ENCODE peak calls at places on chromosomes 6 and 20, in four cellular contexts. I, O, Z and H are unnamed samples.

GRCh38 chr6:4351857-4352669 is 216.7 kb upstream of the ECI2 start:
- DNase-seq in Z (peak; percentile 92), O (no peak), I (peak; percentile 89), H (peak; percentile 98)

GRCh38 chr20:57282691-57283361 is 16.4 kb upstream of the BMP7 start:
- DNase-seq in O (no peak), Z (no peak), I (no peak), H (no peak)

GRCh38 chr6:141451176-141451507 is 681.6 kb upstream of the GJE1 start:
- DNase-seq in I (no peak), Z (no peak), O (no peak), H (no peak)

GRCh38 chr20:5919634-5920544 is 30.4 kb downstream of the TRMT6 start:
- DNase-seq in Z (peak; percentile 47), I (no peak), O (no peak), H (peak; percentile 27)

GRCh38 chr6:80209434-80209833 is 103.0 kb downstream of the BCKDHB start:
- DNase-seq in Z (no peak), I (no peak), O (no peak), H (peak; percentile 18)

GRCh38 chr6:82906489-82906888 is 159.2 kb downstream of the UBE3D start:
- DNase-seq in I (no peak), Z (no peak), O (no peak), H (peak; percentile 18)

GRCh38 chr6:106927531-106928398 is 46.8 kb downstream of the CD24 start:
- DNase-seq in Z (peak; percentile 41), O (no peak), I (peak; percentile 26), H (peak; percentile 25)

GRCh38 chr6:112574190-112574589 is 227.1 kb downstream of the RFPL4B start:
- DNase-seq in O (no peak), Z (no peak), I (no peak), H (no peak)

GRCh38 chr6:64459411-64459810 is 823.8 kb downstream of the PHF3 start:
- DNase-seq in O (no peak), Z (no peak), I (peak; percentile 20), H (no peak)

GRCh38 chr20:63068711-63069367 is 62.1 kb upstream of the BHLHE23 start:
- DNase-seq in I (no peak), O (no peak), Z (no peak), H (no peak)

GRCh38 chr6:25503686-25504085 is 148.3 kb upstream of the SCGN start:
- DNase-seq in I (no peak), O (no peak), Z (no peak), H (no peak)

GRCh38 chr6:125507987-125508655 is 206.4 kb upstream of the HDDC2 start:
- DNase-seq in O (peak; percentile 100), Z (peak; percentile 16), I (peak; percentile 45), H (peak; percentile 82)

GRCh38 chr6:26233608-26234420 is 131.2 kb upstream of the BTN3A2 start:
- DNase-seq in I (no peak), Z (no peak), O (no peak), H (peak; percentile 73)

GRCh38 chr20:51206032-51206662 is 183.2 kb upstream of the KCNG1 start:
- DNase-seq in I (no peak), Z (no peak), O (no peak), H (peak; percentile 14)

GRCh38 chr6:15638373-15638772 is 24.5 kb downstream of the DTNBP1 start:
- DNase-seq in Z (no peak), I (no peak), O (no peak), H (no peak)

GRCh38 chr6:131628726-131629125 is 684 bp upstream of the MED23 start:
- DNase-seq in Z (no peak), O (no peak), I (no peak), H (no peak)

GRCh38 chr20:1861996-1862664 is 33.1 kb upstream of the SIRPA start:
- DNase-seq in Z (no peak), I (no peak), O (no peak), H (no peak)

GRCh38 chr6:46648869-46649488 is 3.6 kb downstream of the CYP39A1 start:
- DNase-seq in Z (no peak), O (no peak), I (no peak), H (no peak)

GRCh38 chr20:46129955-46130481 is 11.9 kb downstream of the CD40 start:
- DNase-seq in I (no peak), O (peak; percentile 35), Z (no peak), H (no peak)

GRCh38 chr20:44264287-44264686 is 17.2 kb downstream of the GDAP1L1 start:
- DNase-seq in Z (peak; percentile 10), I (no peak), O (no peak), H (no peak)

GRCh38 chr6:158027590-158028285 is 46.1 kb downstream of the SYNJ2 start:
- DNase-seq in Z (peak; percentile 52), I (no peak), O (no peak), H (no peak)

GRCh38 chr6:52454556-52454955 is 34.4 kb downstream of the EFHC1 start:
- DNase-seq in I (peak; percentile 11), O (no peak), Z (peak; percentile 72), H (peak; percentile 46)

GRCh38 chr6:142828030-142828429 is 116.9 kb downstream of the HIVEP2 start:
- DNase-seq in Z (no peak), O (no peak), I (no peak), H (no peak)

GRCh38 chr6:338815-339262 is 46.6 kb downstream of the DUSP22 start:
- DNase-seq in O (no peak), Z (no peak), I (no peak), H (peak; percentile 3)

GRCh38 chr6:17865798-17866725 is 121.4 kb downstream of the KIF13A start:
- DNase-seq in O (no peak), Z (peak; percentile 96), I (peak; percentile 68), H (peak; percentile 88)

GRCh38 chr20:21104921-21105320 is 1.2 kb downstream of the LINC00237 start:
- DNase-seq in I (no peak), O (no peak), Z (no peak), H (no peak)

GRCh38 chr20:1813101-1813529 is 82.1 kb upstream of the SIRPA start:
- DNase-seq in O (no peak), Z (peak; percentile 91), I (peak; percentile 49), H (peak; percentile 91)

GRCh38 chr6:29744621-29745020 is 21.4 kb downstream of the HLA-F start:
- DNase-seq in O (no peak), I (no peak), Z (no peak), H (no peak)